ENCODE peak calls at places on chromosomes 13 and 19, in ten cellular contexts. P, M, U, E, V, R, J, N, F and T are unnamed samples.
A peak's percentile ranks its signal among the peaks of the same experiment; 100 is the strongest.

GRCh38 chr13:94464771-94465170 is 14.7 kb downstream of the DCT start:
- DNase-seq in P (no peak), M (no peak), U (no peak), E (no peak), V (no peak), R (no peak), J (no peak), N (no peak), F (no peak), T (no peak)

GRCh38 chr13:112445411-112446271 is 69.5 kb downstream of the SPACA7 start:
- DNase-seq in P (no peak), M (peak; percentile 19), U (peak; percentile 15), E (no peak), V (no peak), R (peak; percentile 47), J (no peak), N (no peak), F (no peak), T (no peak)

GRCh38 chr19:39296055-39296645 is at the start of gene IFNL1:
- DNase-seq in P (no peak), M (no peak), U (no peak), E (no peak), V (no peak), R (no peak), J (no peak), N (no peak), F (no peak), T (no peak)

GRCh38 chr19:49514151-49514550 is 1.7 kb downstream of the FCGRT start:
- DNase-seq in P (no peak), M (no peak), U (no peak), E (no peak), V (no peak), R (no peak), J (no peak), N (no peak), F (no peak), T (no peak)

GRCh38 chr13:45807520-45808099 is 43.9 kb downstream of the SIAH3 start:
- DNase-seq in P (peak; percentile 24), M (peak; percentile 55), U (no peak), E (no peak), V (peak; percentile 44), R (peak; percentile 65), J (no peak), N (peak; percentile 63), F (peak; percentile 21), T (no peak)

GRCh38 chr13:60150538-60150937 is 13.2 kb downstream of the DIAPH3 start:
- DNase-seq in P (no peak), M (no peak), U (no peak), E (no peak), V (no peak), R (no peak), J (no peak), N (no peak), F (no peak), T (no peak)

GRCh38 chr19:51433092-51433491 is 15.7 kb upstream of the SIGLEC10 start:
- DNase-seq in P (no peak), M (no peak), U (no peak), E (no peak), V (no peak), R (no peak), J (no peak), N (no peak), F (no peak), T (no peak)

GRCh38 chr19:11964858-11965645 is at the start of gene ZNF763:
- DNase-seq in P (peak; percentile 52), M (peak; percentile 97), U (peak; percentile 97), E (peak; percentile 93), V (peak; percentile 67), R (peak; percentile 92), J (peak; percentile 70), N (peak; percentile 48), F (peak; percentile 73), T (peak; percentile 82)

GRCh38 chr13:32233062-32233461 is 82.1 kb downstream of the ZAR1L start:
- DNase-seq in P (no peak), M (no peak), U (no peak), E (no peak), V (no peak), R (peak; percentile 25), J (no peak), N (no peak), F (no peak), T (no peak)

GRCh38 chr19:35093941-35094647 is 21.5 kb upstream of the FXYD3 start:
- DNase-seq in P (no peak), M (no peak), U (no peak), E (no peak), V (no peak), R (peak; percentile 72), J (no peak), N (no peak), F (no peak), T (no peak)

GRCh38 chr13:63455938-63456337 is 2040.3 kb upstream of the PCDH20 start:
- DNase-seq in P (no peak), M (no peak), U (no peak), E (no peak), V (no peak), R (peak; percentile 4), J (no peak), N (no peak), F (no peak), T (no peak)

GRCh38 chr13:97976551-97977375 is 23.3 kb downstream of the IPO5 start:
- DNase-seq in P (no peak), M (peak; percentile 91), U (no peak), E (no peak), V (no peak), R (peak; percentile 75), J (no peak), N (no peak), F (no peak), T (peak; percentile 48)

GRCh38 chr13:113453962-113454361 is 674 bp upstream of the ADPRHL1 start:
- DNase-seq in P (peak; percentile 8), M (no peak), U (no peak), E (no peak), V (no peak), R (peak; percentile 58), J (no peak), N (no peak), F (no peak), T (no peak)

GRCh38 chr19:30054210-30054609 is 112.2 kb downstream of the URI1 start:
- DNase-seq in P (no peak), M (no peak), U (no peak), E (no peak), V (no peak), R (no peak), J (no peak), N (no peak), F (no peak), T (no peak)

GRCh38 chr19:7230826-7231225 is 63.4 kb downstream of the INSR start:
- DNase-seq in P (no peak), M (no peak), U (peak; percentile 46), E (peak; percentile 80), V (no peak), R (no peak), J (no peak), N (no peak), F (no peak), T (no peak)

GRCh38 chr13:29763426-29764180 is 86.8 kb downstream of the UBL3 start:
- DNase-seq in P (no peak), M (no peak), U (no peak), E (no peak), V (no peak), R (no peak), J (no peak), N (no peak), F (no peak), T (no peak)

GRCh38 chr19:21434967-21435544 is 38.1 kb downstream of the ZNF493 start:
- DNase-seq in P (no peak), M (no peak), U (no peak), E (no peak), V (no peak), R (peak; percentile 34), J (no peak), N (no peak), F (no peak), T (no peak)
- TF ChIP-seq CTCF in P (no peak), M (peak; percentile 19), U (no peak), E (no peak), V (no peak), R (no peak), J (no peak), N (no peak), F (no peak), T (no peak)

DNA sequence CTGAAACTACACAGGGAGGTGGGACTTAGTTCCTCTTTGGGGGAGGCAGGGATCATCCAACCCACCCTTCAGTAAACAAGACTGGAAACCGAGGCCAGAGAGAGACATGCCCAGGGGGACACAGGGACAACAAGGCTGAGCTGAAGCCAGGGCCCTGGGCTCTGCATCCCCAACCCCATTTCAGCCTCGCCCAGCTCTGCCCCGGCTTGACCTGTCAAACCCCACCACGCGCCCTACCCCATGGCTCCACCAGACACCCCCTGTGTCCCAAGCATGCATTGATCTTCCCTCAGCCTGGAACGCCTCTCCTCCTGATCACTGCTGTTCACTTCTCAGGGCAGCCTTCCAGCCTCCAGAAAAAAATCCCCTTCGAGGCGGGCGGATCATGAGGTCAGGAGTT is 2.0 kb upstream of the APC2 start:
- DNase-seq in P (no peak), M (no peak), U (no peak), E (no peak), V (no peak), R (no peak), J (no peak), N (no peak), F (no peak), T (no peak)
- H3K27ac ChIP-seq in P (no peak overlapping the region), M (no peak overlapping the region), U (no peak overlapping the region), E (no peak overlapping the region), V (no peak overlapping the region), R (no peak overlapping the region), J (no peak overlapping the region), N (no peak overlapping the region), F (no peak overlapping the region), T (no peak overlapping the region)

DNA sequence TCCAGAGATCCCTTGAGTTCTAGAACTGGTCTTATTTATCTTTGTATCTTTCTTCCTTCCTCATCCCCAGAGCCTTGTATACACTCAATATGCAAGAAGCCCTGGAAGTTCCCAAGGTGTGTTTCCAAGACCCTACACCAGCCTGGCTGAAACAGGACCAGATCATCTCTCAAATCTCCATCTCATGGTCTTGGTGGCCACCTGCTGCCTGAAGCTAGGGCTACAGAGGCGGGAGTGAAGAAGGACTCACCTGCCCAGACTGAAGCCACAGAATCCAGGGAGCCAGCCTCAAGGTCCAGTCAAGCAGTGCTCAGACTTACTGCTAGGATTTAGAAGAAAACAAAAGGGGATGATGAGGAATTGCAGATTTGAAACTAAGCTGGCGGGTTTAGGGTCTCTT is 6.1 kb upstream of the CYSLTR2 start:
- DNase-seq in P (no peak), M (no peak), U (no peak), E (no peak), V (no peak), R (no peak), J (no peak), N (no peak), F (no peak), T (no peak)
- TF ChIP-seq CTCF in P (no peak), M (no peak), U (no peak), E (no peak), V (peak; percentile 28), R (no peak), J (no peak), N (no peak), F (no peak), T (no peak)

DNA sequence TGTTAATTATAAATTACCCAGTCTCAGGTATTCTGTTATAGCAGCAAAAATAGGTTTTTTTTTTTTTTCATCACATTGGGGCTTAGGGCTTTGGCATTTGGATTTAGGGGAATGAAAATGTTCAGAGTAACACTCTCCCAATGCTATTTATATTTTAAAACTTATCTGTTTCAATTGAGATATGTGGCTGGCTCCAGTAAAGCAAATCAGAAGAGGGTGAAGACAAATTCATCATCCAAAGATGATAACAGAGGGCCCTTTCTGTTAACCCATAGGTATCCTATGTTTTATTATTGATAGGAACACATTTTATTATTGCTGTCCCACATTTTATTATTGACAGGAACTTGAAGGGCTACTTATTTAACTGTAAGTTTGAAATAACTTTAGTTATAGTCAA is 20.5 kb upstream of the TNFRSF19 start:
- DNase-seq in P (no peak), M (no peak), U (no peak), E (no peak), V (no peak), R (no peak), J (no peak), N (no peak), F (no peak), T (no peak)
- H3K27ac ChIP-seq in P (no peak overlapping the region), M (no peak overlapping the region), U (no peak overlapping the region), E (no peak overlapping the region), V (no peak overlapping the region), R (no peak overlapping the region), J (no peak overlapping the region), N (no peak overlapping the region), F (no peak overlapping the region), T (no peak overlapping the region)